ENCODE peak calls at places on chromosomes 13 and 19, in four cellular contexts. D is AG04449, V is fibroblast of lung, Y is fibroblast of pulmonary artery. F is an unnamed sample.

GRCh38 chr13:55999709-56000108 is 1141.0 kb upstream of the PRR20A start:
- DNase-seq in Y (no peak), V (no peak), D (no peak), F (no peak)

GRCh38 chr13:77448689-77449088 is 86.8 kb upstream of the SCEL start:
- DNase-seq in V (no peak), D (no peak), Y (no peak), F (no peak)

GRCh38 chr13:22938576-22938975 is 242.2 kb upstream of the SGCG start:
- DNase-seq in Y (no peak), V (no peak), D (no peak), F (no peak)

GRCh38 chr19:30931307-30931706 is 417.9 kb downstream of the TSHZ3 start:
- DNase-seq in V (no peak), Y (no peak), D (no peak), F (no peak)

GRCh38 chr13:109918179-109918651 is 131.8 kb upstream of the IRS2 start:
- DNase-seq in Y (no peak), D (no peak), V (peak), F (peak)

GRCh38 chr13:51856998-51857397 is 4.8 kb upstream of the CCDC70 start:
- DNase-seq in D (no peak), Y (no peak), V (no peak), F (no peak)

GRCh38 chr13:27264181-27264580 is 6.4 kb upstream of the RASL11A start:
- DNase-seq in D (no peak), V (peak), Y (peak), F (no peak)

GRCh38 chr19:33304760-33305647 is 2.7 kb upstream of the CEBPA start:
- DNase-seq in Y (no peak), V (no peak), D (no peak), F (peak)

GRCh38 chr13:40479196-40479845 is 187.1 kb downstream of the FOXO1 start:
- DNase-seq in Y (no peak), D (no peak), V (no peak), F (no peak)

GRCh38 chr19:18304496-18305312 is 18.2 kb downstream of the LSM4 start:
- DNase-seq in V (peak), D (no peak), Y (peak), F (peak)

GRCh38 chr13:98372886-98373285 is 195.8 kb upstream of the RNF113B start:
- DNase-seq in D (no peak), V (peak), Y (peak), F (no peak)

GRCh38 chr19:16351133-16351809 is 26.6 kb downstream of the KLF2 start:
- DNase-seq in V (peak), Y (peak), D (no peak), F (no peak)

DNA sequence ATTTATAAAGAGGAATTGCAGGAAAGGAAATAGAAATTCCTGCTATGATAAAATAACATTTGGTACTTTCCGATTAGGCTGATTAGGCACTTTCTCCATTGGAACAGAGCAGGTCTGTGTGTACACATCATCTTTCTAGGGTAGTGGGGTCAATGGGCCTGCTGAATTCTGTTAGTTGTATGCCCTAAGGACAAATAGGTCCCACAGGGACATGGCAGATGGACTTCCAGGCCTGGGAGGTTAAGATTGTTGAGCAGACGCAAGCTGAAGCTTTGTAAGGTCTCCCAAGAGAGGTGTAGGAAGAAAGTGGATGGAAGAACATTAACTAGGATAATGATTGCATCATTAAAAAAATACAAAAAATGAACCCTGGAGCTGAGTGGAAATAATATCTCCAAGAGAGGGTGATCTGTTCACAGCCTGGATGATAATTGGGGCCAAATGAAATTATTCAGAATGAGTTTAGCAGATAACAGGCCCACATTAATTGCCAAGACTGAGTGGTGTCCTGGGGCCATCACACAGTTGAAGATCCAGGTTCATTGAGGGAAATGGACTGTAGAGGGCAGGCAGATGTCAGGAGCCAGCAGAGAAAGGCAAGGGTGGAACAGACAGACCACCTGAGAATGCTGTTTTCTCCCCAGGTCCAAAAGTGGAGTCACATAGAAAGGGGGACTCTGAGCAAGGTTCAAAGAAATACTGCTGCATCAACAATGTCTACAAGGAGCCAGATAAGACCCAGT is 215.1 kb downstream of the DNAJC15 start:
- DNase-seq in Y (no peak), D (no peak), V (no peak), F (no peak)
- TF ChIP-seq CTCF in Y (no peak), D (no peak), V (no peak), F (no peak)

GRCh38 chr19:1213391-1214286 is 8.1 kb downstream of the STK11 start:
- DNase-seq in Y (peak), V (peak), D (no peak), F (peak)
- TF ChIP-seq CTCF in Y (no peak), V (no peak), D (no peak), F (no peak)

DNA sequence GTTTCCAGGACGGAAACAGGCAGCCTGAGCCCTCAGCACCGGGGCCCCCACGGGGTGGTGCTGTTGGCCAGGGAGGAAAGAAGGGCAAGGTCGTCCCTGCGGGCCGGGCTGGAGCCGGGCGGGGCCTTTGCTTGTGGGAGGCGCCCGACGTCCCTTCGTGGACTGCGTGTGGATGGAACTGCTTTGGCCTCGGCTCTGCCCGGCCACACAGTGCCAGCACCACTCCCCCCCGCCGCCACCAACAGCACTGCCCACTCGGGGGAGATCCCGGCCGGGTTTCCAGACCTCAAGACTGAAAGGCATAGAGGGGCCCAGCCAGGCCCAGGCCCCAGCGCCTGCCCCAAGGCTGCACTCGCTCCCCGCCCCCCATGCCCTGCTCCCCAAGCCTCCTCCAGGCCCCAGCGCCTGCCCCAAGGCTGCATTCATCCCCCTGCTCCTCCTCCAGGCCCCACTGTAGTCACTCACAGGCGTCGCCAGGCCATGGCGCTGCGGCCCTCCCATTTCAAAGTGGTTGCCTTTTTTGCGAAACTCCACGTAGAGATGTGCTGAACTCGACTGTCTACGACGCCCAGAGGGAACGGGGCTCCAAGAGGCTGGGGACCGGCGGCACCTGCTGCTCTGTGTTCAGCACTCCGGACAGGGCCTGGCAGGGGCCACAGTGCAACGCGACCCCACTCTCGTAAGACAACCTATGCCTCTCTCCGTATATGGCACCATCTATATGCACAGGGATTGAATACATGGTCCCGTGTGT is 22.5 kb downstream of the C13orf46 start:
- DNase-seq in D (no peak), Y (peak), V (peak), F (no peak)
- TF ChIP-seq CTCF in D (peak), Y (peak), V (peak), F (peak)

GRCh38 chr13:50203256-50204083 is 188.2 kb downstream of the KCNRG start:
- DNase-seq in D (no peak), Y (no peak), V (no peak), F (no peak)

GRCh38 chr13:50200562-50200961 is 185.3 kb downstream of the KCNRG start:
- DNase-seq in Y (no peak), V (no peak), D (no peak), F (no peak)

GRCh38 chr13:50198508-50198907 is 183.3 kb downstream of the KCNRG start:
- DNase-seq in Y (peak), V (peak), D (no peak), F (no peak)

GRCh38 chr13:50200988-50201387 is 185.7 kb downstream of the KCNRG start:
- DNase-seq in Y (peak), V (peak), D (no peak), F (no peak)

GRCh38 chr13:50202485-50202884 is 187.2 kb downstream of the KCNRG start:
- DNase-seq in D (no peak), Y (no peak), V (no peak), F (no peak)
- TF ChIP-seq CTCF in D (no peak), Y (no peak), V (no peak), F (no peak)

DNA sequence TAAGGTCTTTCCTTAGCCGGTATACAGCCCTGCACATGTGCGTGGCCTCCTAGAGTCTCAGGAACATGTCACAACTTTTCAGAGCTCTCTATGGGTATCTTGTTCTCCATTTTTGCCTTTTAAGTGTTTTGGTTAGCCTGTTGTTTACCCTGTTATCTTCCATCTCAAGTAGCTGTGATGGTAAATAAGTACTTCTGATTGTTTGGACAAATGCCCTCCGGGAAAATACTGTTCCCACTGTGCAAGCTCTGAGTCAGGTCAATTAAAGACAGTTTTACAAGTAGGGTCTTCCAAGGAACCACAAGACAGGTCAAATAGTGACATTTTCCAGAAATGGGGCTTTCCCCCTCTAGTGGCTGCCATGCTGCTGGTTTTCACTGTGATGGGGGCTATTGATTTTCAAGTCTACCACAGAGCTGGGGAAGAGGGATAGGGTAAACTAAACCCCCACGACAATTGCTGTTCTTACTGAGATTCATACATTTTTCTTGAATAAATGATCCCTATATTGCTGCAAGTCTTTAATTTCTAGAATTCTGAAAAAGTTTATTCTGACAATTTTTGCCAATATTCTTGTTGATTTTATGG is 109.5 kb downstream of the TM9SF2 start:
- DNase-seq in V (no peak), D (no peak), Y (no peak), F (no peak)
- TF ChIP-seq CTCF in V (peak), D (no peak), Y (peak), F (no peak)

DNA sequence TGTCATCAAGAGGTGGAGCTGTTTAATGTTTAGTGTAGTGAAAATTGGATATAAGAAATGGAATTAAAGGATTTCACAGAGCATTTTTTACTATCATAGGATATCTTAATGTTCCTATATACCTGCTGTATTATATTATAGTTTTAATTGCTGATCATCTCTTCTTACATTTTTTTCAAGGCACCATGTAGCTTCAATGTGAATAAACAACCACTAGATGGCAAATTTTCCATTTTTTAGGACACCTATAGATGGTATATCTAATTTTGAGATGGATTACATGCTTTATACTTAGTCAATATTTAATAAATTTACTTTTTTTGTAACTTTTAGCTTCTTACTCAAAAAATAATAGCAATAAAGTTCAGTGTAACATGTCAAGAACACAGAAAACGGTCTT is 9.0 kb upstream of the ATXN8OS start:
- DNase-seq in D (no peak), Y (peak), V (no peak), F (no peak)
- TF ChIP-seq CTCF in D (no peak), Y (peak), V (peak), F (no peak)

F was measured in coronary artery.